ENCODE peak calls at places on chromosomes 4 and X, in four cellular contexts. N is GM12878, Q is K562, I is HepG2. J is an unnamed sample.

GRCh38 chr4:37799941-37800554 is 26.4 kb upstream of the PGM2 start:
- DNase-seq in N (no peak), I (no peak), Q (no peak), J (no peak)

GRCh38 chr4:74038161-74039064 is at the start of gene CXCL3:
- DNase-seq in Q (peak), N (no peak), I (no peak), J (peak)

GRCh38 chr4:145381163-145381562 is 100.5 kb upstream of the SMAD1 start:
- DNase-seq in Q (no peak), I (no peak), N (no peak), J (no peak)

GRCh38 chr4:74874785-74875367 is 58.0 kb upstream of the PARM1 start:
- DNase-seq in N (peak), Q (peak), I (peak), J (peak)

GRCh38 chr4:10095296-10095991 is 21.2 kb downstream of the WDR1 start:
- DNase-seq in N (no peak), I (no peak), Q (no peak), J (no peak)

GRCh38 chr4:76856183-76856969 is 41.6 kb downstream of the SOWAHB start:
- DNase-seq in Q (no peak), N (no peak), I (peak), J (no peak)

GRCh38 chr4:26992657-26993361 is 132.2 kb downstream of the STIM2 start:
- DNase-seq in I (no peak), Q (peak), N (peak), J (no peak)

GRCh38 chr4:19675172-19675811 is 576.4 kb upstream of the SLIT2 start:
- DNase-seq in N (no peak), Q (no peak), I (no peak), J (no peak)

GRCh38 chr4:182343435-182343834 is 100.2 kb downstream of the TENM3 start:
- DNase-seq in N (no peak), I (no peak), Q (no peak), J (no peak)

GRCh38 chrX:71214604-71215334 is 8.3 kb upstream of the GJB1 start:
- DNase-seq in Q (no peak), N (no peak), I (peak), J (no peak)

GRCh38 chrX:17032351-17032750 is 85.9 kb downstream of the REPS2 start:
- DNase-seq in I (no peak), Q (no peak), N (no peak), J (no peak)

GRCh38 chr4:74451214-74451661 is 6.3 kb downstream of the AREG start:
- DNase-seq in N (no peak), Q (peak), I (peak), J (no peak)

GRCh38 chrX:95427389-95427788 is 1257.3 kb upstream of the DIAPH2 start:
- DNase-seq in Q (no peak), N (no peak), I (no peak), J (no peak)

GRCh38 chr4:53805291-53805690 is 214.0 kb upstream of the LNX1 start:
- DNase-seq in Q (no peak), I (no peak), N (no peak), J (no peak)

GRCh38 chrX:153635788-153636668 is 11.0 kb upstream of the DUSP9 start:
- DNase-seq in Q (peak), I (peak), N (no peak), J (peak)

GRCh38 chrX:44876076-44876475 is 3.1 kb downstream of the KDM6A start:
- DNase-seq in Q (no peak), N (no peak), I (no peak), J (no peak)

GRCh38 chr4:87054900-87055299 is 120.1 kb downstream of the AFF1 start:
- DNase-seq in N (no peak), I (no peak), Q (no peak), J (no peak)

GRCh38 chrX:44675364-44676024 is 132.8 kb upstream of the FUNDC1 start:
- DNase-seq in Q (peak), I (no peak), N (no peak), J (no peak)

GRCh38 chr4:84796388-84796787 is 170.1 kb downstream of the WDFY3 start:
- DNase-seq in Q (peak), I (no peak), N (no peak), J (no peak)

GRCh38 chrX:51860679-51861078 is 32.7 kb upstream of the MAGED1 start:
- DNase-seq in Q (peak), N (no peak), I (peak), J (peak)

GRCh38 chr4:169818063-169818679 is 60.4 kb upstream of the HPF1 start:
- DNase-seq in Q (no peak), N (no peak), I (no peak), J (no peak)

GRCh38 chrX:9341305-9342201 is 123.3 kb upstream of the TBL1X start:
- DNase-seq in Q (peak), N (peak), I (no peak), J (no peak)

GRCh38 chrX:10259716-10260115 is 102.9 kb downstream of the CLCN4 start:
- DNase-seq in Q (no peak), N (no peak), I (no peak), J (no peak)

GRCh38 chrX:27863813-27864212 is 56.0 kb downstream of the MAGEB10 start:
- DNase-seq in N (no peak), I (no peak), Q (no peak), J (peak)

GRCh38 chr4:78057135-78057599 is at the start of gene FRAS1:
- DNase-seq in Q (no peak), N (no peak), I (peak), J (peak)

GRCh38 chrX:149541521-149542047 is 772 bp downstream of the EOLA1 start:
- DNase-seq in N (no peak), Q (peak), I (no peak), J (no peak)

GRCh38 chr4:125045311-125045710 is 269.4 kb upstream of the FAT4 start:
- DNase-seq in I (no peak), N (no peak), Q (no peak), J (no peak)

GRCh38 chr4:110501826-110502225 is 25.9 kb downstream of the ENPEP start:
- DNase-seq in Q (no peak), N (no peak), I (no peak), J (no peak)

GRCh38 chrX:52867610-52868348 is at the start of gene XAGE3:
- DNase-seq in N (no peak), Q (no peak), I (no peak), J (no peak)

GRCh38 chr4:55180980-55181379 is 55.6 kb upstream of the KDR start:
- DNase-seq in I (no peak), N (no peak), Q (no peak), J (no peak)

GRCh38 chr4:174450452-174450851 is 71.8 kb downstream of the HPGD start:
- DNase-seq in N (no peak), Q (no peak), I (no peak), J (no peak)

GRCh38 chr4:189046642-189047041 is 894.0 kb upstream of the FRG1 start:
- DNase-seq in Q (no peak), I (no peak), N (no peak), J (no peak)
- TF ChIP-seq TCF7 in Q (no peak), I (no peak), N (no peak), J (no peak)

DNA sequence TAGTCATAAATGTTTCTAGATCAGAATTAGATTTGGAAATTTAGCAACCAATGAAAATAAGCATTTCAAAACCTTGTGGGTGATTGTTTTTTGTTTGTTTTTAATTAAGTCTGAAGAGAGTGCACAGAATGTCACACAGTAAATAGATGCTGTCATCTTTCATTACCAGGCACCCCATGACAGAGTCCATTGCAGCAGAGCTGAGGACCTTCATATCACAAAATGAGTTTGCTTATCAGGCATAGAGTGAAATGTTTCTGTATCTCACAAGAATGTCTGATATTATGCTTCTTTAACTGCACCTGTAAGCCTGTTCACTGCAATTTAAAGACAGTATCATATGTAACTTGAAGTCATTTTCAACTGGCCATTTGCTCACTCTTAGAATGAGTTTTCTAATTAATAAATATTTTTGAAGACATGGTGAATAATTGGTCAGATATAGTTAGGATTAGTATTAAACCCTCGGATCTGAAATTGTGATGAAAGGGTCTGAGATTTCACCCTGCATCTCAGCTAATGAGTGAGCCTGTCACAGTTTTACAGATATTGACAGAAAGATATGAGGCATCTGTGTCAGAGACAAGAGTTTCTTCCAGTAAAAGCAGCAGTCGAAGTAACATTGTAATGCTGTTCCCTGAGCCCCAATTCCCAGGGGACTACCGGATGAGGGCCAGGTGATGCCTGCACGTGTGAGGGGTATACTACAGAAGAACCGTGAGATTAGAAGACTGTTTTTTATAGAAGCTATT is 416.4 kb downstream of the CCSER1 start:
- DNase-seq in N (no peak), Q (no peak), I (no peak), J (no peak)
- TF ChIP-seq CBFB in N (no peak), Q (no peak), I (no peak), J (no peak)

DNA sequence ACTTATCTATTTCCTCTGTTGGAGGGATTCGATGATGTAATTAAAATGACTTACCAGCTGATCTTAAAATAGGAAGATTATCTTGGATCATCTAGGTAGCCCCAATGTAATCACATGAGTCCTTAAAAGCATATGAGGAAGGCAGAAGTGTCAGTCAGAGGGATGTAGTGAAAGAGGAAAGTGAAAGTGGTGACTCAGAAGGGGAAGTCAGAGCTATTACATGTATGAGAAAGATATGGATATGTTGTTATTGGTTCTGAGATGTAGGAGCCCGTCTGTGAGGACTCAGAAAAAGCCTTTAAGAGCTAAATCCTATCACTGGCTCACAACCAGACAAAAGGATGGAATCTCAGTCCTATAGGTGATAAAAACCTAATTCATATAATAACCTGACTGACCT is 456.4 kb downstream of the DACH2 start:
- DNase-seq in N (no peak), Q (no peak), I (no peak), J (no peak)
- TF ChIP-seq TCF7 in N (no peak), Q (no peak), I (no peak), J (no peak)

GRCh38 chrX:103913356-103914020 is 48.9 kb upstream of the TMSB15B start:
- DNase-seq in Q (no peak), I (no peak), N (no peak), J (peak)

GRCh38 chrX:103918584-103919335 is 43.7 kb upstream of the TMSB15B start:
- DNase-seq in Q (peak), N (no peak), I (no peak), J (peak)

GRCh38 chrX:103918050-103918449 is 44.4 kb upstream of the TMSB15B start:
- DNase-seq in Q (peak), N (no peak), I (no peak), J (peak)

DNA sequence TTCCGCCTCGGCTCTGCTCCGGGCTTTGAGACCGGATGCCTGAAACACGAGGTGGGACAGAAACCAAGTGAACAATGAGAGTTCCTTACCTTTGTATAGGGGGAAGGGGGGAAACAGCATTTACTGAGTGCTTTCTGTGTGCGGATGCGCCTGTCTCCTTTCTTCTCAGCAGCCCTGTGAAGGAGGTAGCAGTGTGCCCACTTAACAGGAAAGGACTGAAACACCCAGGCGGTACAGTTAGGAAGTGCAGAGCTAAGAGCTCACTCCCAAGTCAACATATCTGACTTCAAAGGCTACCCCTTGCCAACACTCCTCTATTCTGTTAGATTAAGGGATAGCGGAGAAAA is 43.1 kb upstream of the TMSB15B start:
- DNase-seq in Q (no peak), N (no peak), I (no peak), J (no peak)
- TF ChIP-seq CBFB in Q (no peak), N (no peak), I (no peak), J (no peak)

GRCh38 chr4:173346074-173346473 is 11.9 kb upstream of the HMGB2 start:
- DNase-seq in N (no peak), I (no peak), Q (no peak), J (no peak)
- TF ChIP-seq TCF7 in N (no peak), I (no peak), Q (no peak), J (no peak)